ENCODE peak calls at places on chromosomes 1 and 21, in ten cellular contexts. One of them, this sample, is unnamed.

GRCh38 chr1:71047635-71048607 is at the start of gene PTGER3:
- DNase-seq in heart left ventricle: peak
- DNase-seq in fibroblast of mammary gland: no peak
- DNase-seq in tibial artery: peak
- DNase-seq in GM12864: no peak
- DNase-seq in neural progenitor cell: peak
- DNase-seq in GM23338: peak
- DNase-seq in dorsolateral prefrontal cortex: no peak
- DNase-seq in adrenal gland: peak
- DNase-seq in colonic mucosa: peak
- DNase-seq in this sample: peak

GRCh38 chr1:24503003-24503751 is 541 bp downstream of the RCAN3 start:
- DNase-seq in neural progenitor cell: peak
- DNase-seq in fibroblast of mammary gland: no peak
- DNase-seq in colonic mucosa: peak
- DNase-seq in tibial artery: no peak
- DNase-seq in GM12864: no peak
- DNase-seq in GM23338: peak
- DNase-seq in dorsolateral prefrontal cortex: no peak
- DNase-seq in adrenal gland: no peak
- DNase-seq in heart left ventricle: peak
- DNase-seq in this sample: no peak

GRCh38 chr1:39183503-39184353 is 20.8 kb upstream of the MACF1 start:
- DNase-seq in colonic mucosa: peak
- DNase-seq in fibroblast of mammary gland: peak
- DNase-seq in dorsolateral prefrontal cortex: no peak
- DNase-seq in GM23338: peak
- DNase-seq in tibial artery: peak
- DNase-seq in neural progenitor cell: no peak
- DNase-seq in heart left ventricle: peak
- DNase-seq in adrenal gland: peak
- DNase-seq in GM12864: no peak
- DNase-seq in this sample: peak

GRCh38 chr1:182713492-182713891 is 29.1 kb upstream of the RGS8 start:
- DNase-seq in heart left ventricle: no peak
- DNase-seq in neural progenitor cell: no peak
- DNase-seq in GM12864: no peak
- DNase-seq in GM23338: no peak
- DNase-seq in colonic mucosa: no peak
- DNase-seq in adrenal gland: no peak
- DNase-seq in tibial artery: no peak
- DNase-seq in dorsolateral prefrontal cortex: no peak
- DNase-seq in fibroblast of mammary gland: no peak
- DNase-seq in this sample: no peak

GRCh38 chr1:33454646-33455282 is 17.7 kb upstream of the ZSCAN20 start:
- DNase-seq in GM23338: no peak
- DNase-seq in adrenal gland: no peak
- DNase-seq in tibial artery: no peak
- DNase-seq in heart left ventricle: no peak
- DNase-seq in colonic mucosa: no peak
- DNase-seq in dorsolateral prefrontal cortex: no peak
- DNase-seq in neural progenitor cell: no peak
- DNase-seq in fibroblast of mammary gland: peak
- DNase-seq in GM12864: no peak
- DNase-seq in this sample: no peak

GRCh38 chr1:199693724-199694123 is 333.8 kb upstream of the NR5A2 start:
- DNase-seq in GM23338: no peak
- DNase-seq in tibial artery: no peak
- DNase-seq in dorsolateral prefrontal cortex: no peak
- DNase-seq in neural progenitor cell: no peak
- DNase-seq in fibroblast of mammary gland: no peak
- DNase-seq in adrenal gland: no peak
- DNase-seq in heart left ventricle: no peak
- DNase-seq in colonic mucosa: no peak
- DNase-seq in GM12864: no peak
- DNase-seq in this sample: no peak

GRCh38 chr1:30111431-30111830 is 612.0 kb downstream of the MATN1 start:
- DNase-seq in heart left ventricle: peak
- DNase-seq in fibroblast of mammary gland: peak
- DNase-seq in GM23338: peak
- DNase-seq in GM12864: no peak
- DNase-seq in adrenal gland: peak
- DNase-seq in tibial artery: no peak
- DNase-seq in neural progenitor cell: peak
- DNase-seq in dorsolateral prefrontal cortex: peak
- DNase-seq in colonic mucosa: peak
- DNase-seq in this sample: no peak

GRCh38 chr1:115336741-115337140 is 1.3 kb downstream of the NGF start:
- DNase-seq in adrenal gland: no peak
- DNase-seq in fibroblast of mammary gland: no peak
- DNase-seq in GM12864: no peak
- DNase-seq in heart left ventricle: no peak
- DNase-seq in colonic mucosa: no peak
- DNase-seq in tibial artery: no peak
- DNase-seq in GM23338: no peak
- DNase-seq in dorsolateral prefrontal cortex: no peak
- DNase-seq in neural progenitor cell: no peak
- DNase-seq in this sample: no peak

GRCh38 chr1:228667224-228667623 is 68.1 kb upstream of the RHOU start:
- DNase-seq in colonic mucosa: no peak
- DNase-seq in dorsolateral prefrontal cortex: no peak
- DNase-seq in heart left ventricle: no peak
- DNase-seq in fibroblast of mammary gland: no peak
- DNase-seq in GM12864: no peak
- DNase-seq in neural progenitor cell: no peak
- DNase-seq in GM23338: no peak
- DNase-seq in tibial artery: no peak
- DNase-seq in adrenal gland: no peak
- DNase-seq in this sample: no peak

GRCh38 chr1:107491582-107491981 is 350.7 kb downstream of the NTNG1 start:
- DNase-seq in fibroblast of mammary gland: no peak
- DNase-seq in GM12864: no peak
- DNase-seq in GM23338: no peak
- DNase-seq in dorsolateral prefrontal cortex: no peak
- DNase-seq in neural progenitor cell: no peak
- DNase-seq in adrenal gland: no peak
- DNase-seq in heart left ventricle: no peak
- DNase-seq in tibial artery: no peak
- DNase-seq in colonic mucosa: no peak
- DNase-seq in this sample: no peak

GRCh38 chr1:53686371-53687267 is 52.3 kb downstream of the GLIS1 start:
- DNase-seq in GM12864: no peak
- DNase-seq in tibial artery: no peak
- DNase-seq in dorsolateral prefrontal cortex: no peak
- DNase-seq in GM23338: no peak
- DNase-seq in heart left ventricle: no peak
- DNase-seq in adrenal gland: no peak
- DNase-seq in neural progenitor cell: no peak
- DNase-seq in fibroblast of mammary gland: no peak
- DNase-seq in colonic mucosa: no peak
- DNase-seq in this sample: no peak

GRCh38 chr1:77370161-77370560 is 88.3 kb downstream of the AK5 start:
- DNase-seq in adrenal gland: no peak
- DNase-seq in dorsolateral prefrontal cortex: no peak
- DNase-seq in neural progenitor cell: no peak
- DNase-seq in GM23338: peak
- DNase-seq in fibroblast of mammary gland: no peak
- DNase-seq in tibial artery: no peak
- DNase-seq in colonic mucosa: no peak
- DNase-seq in GM12864: no peak
- DNase-seq in heart left ventricle: no peak
- DNase-seq in this sample: no peak

GRCh38 chr1:169110691-169111447 is 4.4 kb downstream of the ATP1B1 start:
- DNase-seq in colonic mucosa: peak
- DNase-seq in dorsolateral prefrontal cortex: no peak
- DNase-seq in GM12864: no peak
- DNase-seq in fibroblast of mammary gland: peak
- DNase-seq in tibial artery: peak
- DNase-seq in GM23338: no peak
- DNase-seq in adrenal gland: peak
- DNase-seq in neural progenitor cell: no peak
- DNase-seq in heart left ventricle: no peak
- DNase-seq in this sample: no peak

GRCh38 chr1:175801979-175802378 is 58.6 kb upstream of the TNR start:
- DNase-seq in GM23338: no peak
- DNase-seq in GM12864: no peak
- DNase-seq in dorsolateral prefrontal cortex: no peak
- DNase-seq in tibial artery: no peak
- DNase-seq in heart left ventricle: no peak
- DNase-seq in adrenal gland: no peak
- DNase-seq in neural progenitor cell: no peak
- DNase-seq in fibroblast of mammary gland: no peak
- DNase-seq in colonic mucosa: no peak
- DNase-seq in this sample: no peak

GRCh38 chr1:118785246-118785645 is 202.9 kb downstream of the TBX15 start:
- DNase-seq in tibial artery: peak
- DNase-seq in GM23338: no peak
- DNase-seq in adrenal gland: no peak
- DNase-seq in dorsolateral prefrontal cortex: no peak
- DNase-seq in fibroblast of mammary gland: peak
- DNase-seq in neural progenitor cell: peak
- DNase-seq in colonic mucosa: no peak
- DNase-seq in GM12864: no peak
- DNase-seq in heart left ventricle: no peak
- DNase-seq in this sample: no peak

GRCh38 chr1:212782422-212783154 is 9.0 kb downstream of the NSL1 start:
- DNase-seq in fibroblast of mammary gland: peak
- DNase-seq in adrenal gland: peak
- DNase-seq in GM12864: no peak
- DNase-seq in colonic mucosa: no peak
- DNase-seq in dorsolateral prefrontal cortex: no peak
- DNase-seq in tibial artery: no peak
- DNase-seq in heart left ventricle: no peak
- DNase-seq in GM23338: peak
- DNase-seq in neural progenitor cell: no peak
- DNase-seq in this sample: no peak

DNA sequence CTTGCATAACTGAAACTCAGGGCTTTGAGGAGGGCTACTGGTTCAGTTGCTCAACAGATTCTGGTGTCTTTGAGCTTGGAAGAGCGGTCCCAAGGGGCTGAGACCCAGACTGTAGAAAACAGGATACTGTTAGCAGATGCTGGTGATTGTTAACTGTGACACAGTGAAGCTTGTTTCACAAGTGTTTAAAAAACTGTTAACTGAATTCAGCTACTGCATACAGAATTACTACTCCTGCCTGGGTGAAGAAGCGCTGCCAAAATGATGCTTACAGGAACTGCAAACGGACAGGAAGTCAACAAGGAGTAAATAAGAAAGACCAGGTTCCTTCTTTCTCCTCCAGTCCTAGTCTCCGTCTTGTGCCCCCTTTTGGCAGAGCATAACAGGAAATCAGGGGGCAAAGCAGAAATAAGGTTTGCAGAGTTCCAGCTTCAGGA is 195.3 kb upstream of the USP25 start:
- DNase-seq in GM12864: no peak
- DNase-seq in GM23338: peak
- DNase-seq in adrenal gland: no peak
- DNase-seq in heart left ventricle: no peak
- DNase-seq in dorsolateral prefrontal cortex: no peak
- DNase-seq in colonic mucosa: no peak
- DNase-seq in fibroblast of mammary gland: no peak
- DNase-seq in tibial artery: no peak
- DNase-seq in neural progenitor cell: no peak
- DNase-seq in this sample: no peak
- TF ChIP-seq CTCF in GM12864: no peak
- TF ChIP-seq CTCF in GM23338: peak
- TF ChIP-seq CTCF in adrenal gland: no peak
- TF ChIP-seq CTCF in heart left ventricle: no peak
- TF ChIP-seq CTCF in dorsolateral prefrontal cortex: no peak
- TF ChIP-seq CTCF in colonic mucosa: no peak
- TF ChIP-seq CTCF in fibroblast of mammary gland: no peak
- TF ChIP-seq CTCF in tibial artery: no peak
- TF ChIP-seq CTCF in neural progenitor cell: peak
- TF ChIP-seq CTCF in this sample: no peak

DNA sequence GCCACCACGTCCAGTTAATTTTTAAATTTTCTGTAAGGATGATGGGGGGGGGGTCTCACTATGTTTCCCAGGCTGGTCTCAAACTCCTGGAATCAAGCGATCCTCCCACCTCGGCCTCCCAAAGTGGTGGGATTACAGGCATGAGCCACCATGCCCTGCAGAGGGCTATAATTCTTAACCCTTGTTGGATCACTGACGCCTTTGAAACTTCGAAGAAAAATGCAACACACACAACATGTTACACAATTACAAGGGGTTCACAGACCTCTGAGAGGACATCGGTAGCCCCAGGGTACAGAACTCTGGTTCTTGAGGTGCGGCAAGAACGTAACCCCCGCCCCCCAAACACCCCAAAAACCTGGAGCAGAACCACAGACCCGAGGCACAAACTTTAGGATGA is 8.4 kb upstream of the LUZP1 start:
- DNase-seq in heart left ventricle: no peak
- DNase-seq in GM23338: no peak
- DNase-seq in colonic mucosa: no peak
- DNase-seq in fibroblast of mammary gland: no peak
- DNase-seq in adrenal gland: no peak
- DNase-seq in tibial artery: no peak
- DNase-seq in neural progenitor cell: no peak
- DNase-seq in dorsolateral prefrontal cortex: no peak
- DNase-seq in GM12864: no peak
- DNase-seq in this sample: no peak
- H3K4me3 ChIP-seq in heart left ventricle: peak
- H3K4me3 ChIP-seq in GM23338: peak
- H3K4me3 ChIP-seq in colonic mucosa: peak
- H3K4me3 ChIP-seq in fibroblast of mammary gland: peak
- H3K4me3 ChIP-seq in adrenal gland: no peak
- H3K4me3 ChIP-seq in tibial artery: peak
- H3K4me3 ChIP-seq in neural progenitor cell: peak
- H3K4me3 ChIP-seq in dorsolateral prefrontal cortex: peak
- H3K4me3 ChIP-seq in GM12864: peak
- H3K4me3 ChIP-seq in this sample: peak

GRCh38 chr21:18384771-18385170 is 18.8 kb downstream of the TMPRSS15 start:
- DNase-seq in adrenal gland: no peak
- DNase-seq in colonic mucosa: no peak
- DNase-seq in GM12864: no peak
- DNase-seq in tibial artery: no peak
- DNase-seq in heart left ventricle: no peak
- DNase-seq in neural progenitor cell: peak
- DNase-seq in GM23338: peak
- DNase-seq in fibroblast of mammary gland: peak
- DNase-seq in dorsolateral prefrontal cortex: no peak
- DNase-seq in this sample: no peak
- TF ChIP-seq CTCF in adrenal gland: no peak
- TF ChIP-seq CTCF in colonic mucosa: peak
- TF ChIP-seq CTCF in GM12864: no peak
- TF ChIP-seq CTCF in tibial artery: no peak
- TF ChIP-seq CTCF in heart left ventricle: peak
- TF ChIP-seq CTCF in neural progenitor cell: peak
- TF ChIP-seq CTCF in GM23338: peak
- TF ChIP-seq CTCF in fibroblast of mammary gland: peak
- TF ChIP-seq CTCF in dorsolateral prefrontal cortex: peak
- TF ChIP-seq CTCF in this sample: no peak

DNA sequence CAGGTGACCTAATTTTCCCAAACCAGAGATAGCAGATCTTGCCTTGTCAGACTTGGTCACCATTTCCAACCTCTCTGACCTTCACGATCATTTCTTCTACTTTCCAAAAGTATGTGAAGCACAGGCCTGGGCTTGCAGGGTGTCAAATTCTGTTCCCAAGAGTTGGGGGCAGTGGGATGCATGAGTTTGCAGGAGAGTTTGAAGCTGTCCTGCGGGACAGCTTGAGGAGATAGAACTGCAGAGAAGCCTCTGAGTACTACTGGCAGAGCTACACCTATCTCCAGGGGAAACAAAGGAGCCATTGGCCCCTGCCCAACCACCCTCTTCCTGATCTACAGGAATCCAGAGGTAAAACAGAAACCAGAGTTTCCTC is 11.3 kb downstream of the TXNIP start:
- DNase-seq in colonic mucosa: no peak
- DNase-seq in fibroblast of mammary gland: no peak
- DNase-seq in adrenal gland: no peak
- DNase-seq in GM23338: no peak
- DNase-seq in heart left ventricle: no peak
- DNase-seq in GM12864: no peak
- DNase-seq in neural progenitor cell: no peak
- DNase-seq in dorsolateral prefrontal cortex: no peak
- DNase-seq in tibial artery: peak
- DNase-seq in this sample: no peak
- H3K4me3 ChIP-seq in colonic mucosa: no peak
- H3K4me3 ChIP-seq in fibroblast of mammary gland: no peak
- H3K4me3 ChIP-seq in adrenal gland: no peak
- H3K4me3 ChIP-seq in GM23338: no peak
- H3K4me3 ChIP-seq in heart left ventricle: peak
- H3K4me3 ChIP-seq in GM12864: no peak
- H3K4me3 ChIP-seq in neural progenitor cell: no peak
- H3K4me3 ChIP-seq in dorsolateral prefrontal cortex: no peak
- H3K4me3 ChIP-seq in tibial artery: no peak
- H3K4me3 ChIP-seq in this sample: no peak

This sample was measured in lung.